ENCODE peak calls at places on chromosomes 1 and 21, in ten cellular contexts. R is spleen, H is neural crest cell, L is lower leg skin, E is fibroblast of pulmonary artery, A is left ventricle myocardium inferior, O is psoas muscle, U is fibroblast of lung, X is RWPE1, W is GM12865. P is an unnamed sample.

GRCh38 chr1:204377800-204378608 is 18.3 kb upstream of the PLEKHA6 start:
- DNase-seq in R (peak), H (no peak), L (no peak), E (no peak), A (peak), O (peak), U (no peak), X (peak), W (peak), P (no peak)

GRCh38 chr1:162386292-162387225 is 5.0 kb downstream of the C1orf226 start:
- DNase-seq in R (no peak), H (no peak), L (no peak), E (no peak), A (no peak), O (no peak), U (no peak), X (no peak), W (no peak), P (no peak)

GRCh38 chr1:18939398-18940302 is 16.8 kb downstream of the IFFO2 start:
- DNase-seq in R (no peak), H (no peak), L (no peak), E (peak), A (no peak), O (no peak), U (no peak), X (peak), W (no peak), P (no peak)

GRCh38 chr1:222369148-222369547 is 178.8 kb downstream of the HHIPL2 start:
- DNase-seq in R (no peak), H (no peak), L (no peak), E (no peak), A (no peak), O (no peak), U (no peak), X (no peak), W (no peak), P (no peak)

GRCh38 chr1:44664730-44665370 is 9.4 kb downstream of the TMEM53 start:
- DNase-seq in R (peak), H (no peak), L (no peak), E (no peak), A (no peak), O (no peak), U (no peak), X (no peak), W (peak), P (no peak)

GRCh38 chr1:66380452-66381212 is 153.3 kb upstream of the SGIP1 start:
- DNase-seq in R (peak), H (no peak), L (no peak), E (no peak), A (no peak), O (no peak), U (no peak), X (no peak), W (peak), P (no peak)

GRCh38 chr21:37087188-37087587 is 14.1 kb downstream of the TTC3 start:
- DNase-seq in R (no peak), H (no peak), L (no peak), E (peak), A (no peak), O (no peak), U (peak), X (no peak), W (no peak), P (no peak)

GRCh38 chr1:40153073-40153770 is 8.0 kb upstream of the RLF start:
- DNase-seq in R (no peak), H (peak), L (no peak), E (peak), A (no peak), O (no peak), U (peak), X (peak), W (peak), P (peak)

GRCh38 chr21:38223893-38224540 is 32.8 kb upstream of the KCNJ15 start:
- DNase-seq in R (no peak), H (no peak), L (no peak), E (peak), A (no peak), O (no peak), U (peak), X (no peak), W (peak), P (no peak)

GRCh38 chr1:1020000-1020404 is at the start of gene AGRN:
- DNase-seq in R (peak), H (peak), L (no peak), E (no peak), A (no peak), O (peak), U (no peak), X (no peak), W (no peak), P (no peak)

GRCh38 chr1:17097787-17098186 is 21.5 kb downstream of the PADI2 start:
- DNase-seq in R (peak), H (no peak), L (no peak), E (no peak), A (no peak), O (no peak), U (no peak), X (no peak), W (no peak), P (no peak)

GRCh38 chr21:42221581-42222345 is 2.8 kb downstream of the ABCG1 start:
- DNase-seq in R (no peak), H (no peak), L (no peak), E (peak), A (no peak), O (no peak), U (peak), X (no peak), W (no peak), P (peak)

GRCh38 chr1:91827094-91828006 is 58.6 kb downstream of the TGFBR3 start:
- DNase-seq in R (no peak), H (no peak), L (peak), E (no peak), A (peak), O (no peak), U (no peak), X (peak), W (no peak), P (no peak)

GRCh38 chr1:196355206-196355786 is 252.9 kb downstream of the KCNT2 start:
- DNase-seq in R (no peak), H (no peak), L (no peak), E (peak), A (no peak), O (no peak), U (peak), X (peak), W (peak), P (no peak)
- TF ChIP-seq CTCF in R (peak), H (peak), L (no peak), E (peak), A (peak), O (peak), U (peak), X (peak), W (no peak), P (peak)

GRCh38 chr1:64061430-64062104 is 141.9 kb upstream of the UBE2U start:
- DNase-seq in R (no peak), H (no peak), L (no peak), E (no peak), A (no peak), O (no peak), U (no peak), X (no peak), W (no peak), P (no peak)

GRCh38 chr1:64060611-64061302 is 142.7 kb upstream of the UBE2U start:
- DNase-seq in R (no peak), H (no peak), L (no peak), E (peak), A (no peak), O (no peak), U (peak), X (no peak), W (no peak), P (no peak)

GRCh38 chr1:64062529-64062928 is 140.9 kb upstream of the UBE2U start:
- DNase-seq in R (no peak), H (no peak), L (no peak), E (no peak), A (no peak), O (no peak), U (no peak), X (no peak), W (no peak), P (no peak)

GRCh38 chr1:64062941-64063581 is 140.4 kb upstream of the UBE2U start:
- DNase-seq in R (no peak), H (no peak), L (no peak), E (peak), A (no peak), O (no peak), U (peak), X (no peak), W (no peak), P (no peak)

DNA sequence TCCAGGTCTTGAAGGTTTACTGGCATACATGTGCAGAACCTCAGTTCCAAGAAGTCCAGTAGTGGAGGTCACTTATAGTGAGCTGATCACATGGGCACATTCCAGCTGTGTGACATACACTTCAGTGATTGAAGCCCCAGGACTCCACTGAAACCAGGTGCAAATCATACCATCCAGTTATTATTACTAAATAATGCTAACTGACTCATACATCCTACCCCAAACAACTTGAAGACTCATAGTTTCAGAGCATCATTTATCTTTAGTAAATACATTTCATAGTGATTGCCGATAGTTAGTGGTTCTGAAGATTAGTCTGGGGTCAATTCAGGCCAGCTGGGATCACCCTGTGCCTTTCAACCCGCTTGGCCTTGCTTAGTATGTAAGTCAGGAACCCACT is 137.9 kb upstream of the UBE2U start:
- DNase-seq in R (no peak), H (no peak), L (no peak), E (no peak), A (no peak), O (no peak), U (no peak), X (no peak), W (no peak), P (no peak)
- TF ChIP-seq CTCF in R (no peak), H (no peak), L (no peak), E (no peak), A (no peak), O (no peak), U (no peak), X (no peak), W (no peak), P (no peak)

GRCh38 chr1:224331326-224331725 is 1.4 kb upstream of the NVL start:
- DNase-seq in R (no peak), H (no peak), L (no peak), E (no peak), A (no peak), O (no peak), U (no peak), X (no peak), W (no peak), P (no peak)

GRCh38 chr1:224333939-224334701 is 4.1 kb upstream of the NVL start:
- DNase-seq in R (no peak), H (no peak), L (no peak), E (no peak), A (no peak), O (no peak), U (peak), X (no peak), W (peak), P (no peak)

GRCh38 chr1:224329842-224330753 is at the start of gene NVL:
- DNase-seq in R (peak), H (peak), L (peak), E (peak), A (peak), O (peak), U (peak), X (peak), W (peak), P (peak)

GRCh38 chr1:224333309-224333926 is 3.4 kb upstream of the NVL start:
- DNase-seq in R (no peak), H (no peak), L (no peak), E (peak), A (no peak), O (no peak), U (peak), X (peak), W (peak), P (no peak)

GRCh38 chr1:224331824-224332223 is 1.9 kb upstream of the NVL start:
- DNase-seq in R (no peak), H (no peak), L (no peak), E (no peak), A (no peak), O (no peak), U (no peak), X (no peak), W (no peak), P (no peak)
- TF ChIP-seq CTCF in R (no peak), H (no peak), L (no peak), E (no peak), A (no peak), O (no peak), U (no peak), X (no peak), W (no peak), P (no peak)

DNA sequence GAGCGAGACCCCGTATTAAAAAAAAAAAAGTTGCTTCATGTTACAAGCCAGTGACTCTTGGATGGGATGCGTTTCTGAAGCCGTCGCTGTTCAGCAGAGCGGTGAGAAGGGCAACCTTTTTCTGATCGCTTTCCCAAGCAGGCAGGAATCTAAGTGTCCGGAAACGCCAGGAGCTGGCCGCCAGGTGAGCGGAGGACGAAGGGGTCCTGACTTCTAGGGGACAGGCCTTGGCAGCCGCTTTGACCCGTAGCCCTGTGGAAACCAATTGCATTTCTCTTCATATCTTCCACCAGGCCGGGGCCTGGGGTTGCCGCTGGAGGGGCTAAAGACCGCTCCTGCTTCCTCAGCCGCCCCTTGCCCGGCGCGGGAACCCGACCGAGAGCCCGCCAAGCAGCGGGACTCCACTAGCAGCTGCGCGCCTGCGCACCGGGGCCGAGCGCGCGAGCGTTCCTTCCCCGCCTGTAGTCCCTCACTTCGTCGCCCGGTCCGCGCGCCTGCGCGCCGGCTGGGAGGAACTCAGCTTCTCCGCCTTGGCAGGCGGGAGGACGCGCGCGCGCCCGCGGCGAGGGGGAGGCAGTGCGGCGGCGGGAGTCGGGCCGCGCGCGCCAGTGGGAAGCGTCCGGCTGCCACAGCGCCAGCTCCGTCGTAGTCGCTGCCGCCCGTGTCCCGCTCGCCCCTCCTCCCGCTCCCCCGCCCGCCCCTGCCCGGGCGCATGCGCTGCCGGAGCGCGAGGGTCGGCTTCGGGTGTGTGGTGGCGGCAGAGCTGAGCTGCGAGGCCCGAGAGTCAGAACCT is at the start of gene SPEN:
- DNase-seq in R (peak), H (peak), L (peak), E (peak), A (peak), O (peak), U (peak), X (peak), W (peak), P (peak)
- TF ChIP-seq CTCF in R (peak), H (peak), L (no peak), E (no peak), A (peak), O (no peak), U (no peak), X (no peak), W (no peak), P (no peak)